ENCODE peak calls at places on chromosomes 3 and 15, in seven cellular contexts. V, E, Q, J, N, G and I are unnamed samples.

GRCh38 chr3:101281616-101282015 is 38.8 kb downstream of the IMPG2 start:
- DNase-seq in V (no peak), E (no peak), Q (no peak), J (no peak), N (no peak), G (no peak), I (no peak)

GRCh38 chr3:171039674-171040073 is 13.2 kb upstream of the SLC2A2 start:
- DNase-seq in V (no peak), E (no peak), Q (no peak), J (no peak), N (no peak), G (no peak), I (no peak)

GRCh38 chr15:41443275-41443674 is 26.4 kb downstream of the RTF1 start:
- DNase-seq in V (no peak), E (no peak), Q (no peak), J (no peak), N (no peak), G (no peak), I (no peak)

GRCh38 chr3:172065534-172065933 is 26.2 kb downstream of the FNDC3B start:
- DNase-seq in V (no peak), E (no peak), Q (no peak), J (no peak), N (peak; percentile 82), G (peak; percentile 29), I (no peak)

GRCh38 chr3:50423543-50423942 is 64.2 kb upstream of the TMEM115 start:
- DNase-seq in V (no peak), E (no peak), Q (no peak), J (no peak), N (no peak), G (no peak), I (no peak)

GRCh38 chr15:36877294-36877693 is 223.1 kb downstream of the MEIS2 start:
- DNase-seq in V (no peak), E (no peak), Q (no peak), J (no peak), N (no peak), G (no peak), I (no peak)

GRCh38 chr3:172892158-172892557 is 141.6 kb downstream of the ECT2 start:
- DNase-seq in V (no peak), E (no peak), Q (no peak), J (no peak), N (no peak), G (peak; percentile 21), I (no peak)

GRCh38 chr3:188137062-188137461 is 16.9 kb upstream of the LPP start:
- DNase-seq in V (no peak), E (no peak), Q (no peak), J (no peak), N (no peak), G (no peak), I (no peak)

GRCh38 chr15:82183121-82184031 is 79.2 kb downstream of the EFL1 start:
- DNase-seq in V (no peak), E (no peak), Q (no peak), J (no peak), N (no peak), G (peak; percentile 33), I (no peak)

GRCh38 chr3:177816667-177817208 is 619.5 kb upstream of the TBL1XR1 start:
- DNase-seq in V (no peak), E (no peak), Q (no peak), J (no peak), N (no peak), G (peak; percentile 51), I (no peak)

GRCh38 chr3:60366491-60366890 is 884.8 kb downstream of the FHIT start:
- DNase-seq in V (no peak), E (no peak), Q (no peak), J (no peak), N (no peak), G (no peak), I (no peak)

GRCh38 chr3:14262867-14263266 is 84.2 kb downstream of the LSM3 start:
- DNase-seq in V (no peak), E (no peak), Q (no peak), J (no peak), N (no peak), G (no peak), I (no peak)

GRCh38 chr3:149898771-149899170 is 71.9 kb downstream of the PFN2 start:
- DNase-seq in V (no peak), E (no peak), Q (no peak), J (no peak), N (no peak), G (peak; percentile 13), I (no peak)

GRCh38 chr3:8938021-8938420 is 25.3 kb downstream of the RAD18 start:
- DNase-seq in V (no peak), E (no peak), Q (no peak), J (no peak), N (peak; percentile 26), G (peak; percentile 18), I (no peak)

GRCh38 chr3:154931484-154931883 is 148.6 kb upstream of the MME start:
- DNase-seq in V (no peak), E (no peak), Q (no peak), J (no peak), N (no peak), G (peak; percentile 61), I (no peak)

GRCh38 chr3:34020761-34021635 is 222.6 kb downstream of the PDCD6IP start:
- DNase-seq in V (no peak), E (no peak), Q (no peak), J (no peak), N (no peak), G (no peak), I (no peak)

GRCh38 chr3:102060814-102061213 is 211.5 kb downstream of the NFKBIZ start:
- DNase-seq in V (no peak), E (no peak), Q (no peak), J (no peak), N (no peak), G (no peak), I (no peak)

GRCh38 chr3:124032351-124032880 is 40.5 kb upstream of the ROPN1 start:
- DNase-seq in V (peak; percentile 73), E (peak; percentile 58), Q (no peak), J (no peak), N (no peak), G (peak; percentile 37), I (peak; percentile 88)

GRCh38 chr15:65101418-65101890 is 13.5 kb downstream of the UBAP1L start:
- DNase-seq in V (peak; percentile 86), E (peak; percentile 58), Q (no peak), J (peak; percentile 60), N (peak; percentile 57), G (peak; percentile 79), I (peak; percentile 24)

GRCh38 chr3:15017191-15017590 is 47.9 kb downstream of the MRPS25 start:
- DNase-seq in V (no peak), E (no peak), Q (no peak), J (no peak), N (no peak), G (no peak), I (no peak)

GRCh38 chr15:81400640-81401236 is 26.7 kb upstream of the TMC3 start:
- DNase-seq in V (no peak), E (no peak), Q (no peak), J (no peak), N (peak; percentile 35), G (peak; percentile 69), I (peak; percentile 14)

GRCh38 chr15:26891448-26891881 is 24.6 kb downstream of the GABRA5 start:
- DNase-seq in V (no peak), E (peak; percentile 47), Q (no peak), J (no peak), N (peak; percentile 37), G (peak; percentile 79), I (peak; percentile 4)

GRCh38 chr3:190728574-190729246 is 133.8 kb downstream of the GMNC start:
- DNase-seq in V (no peak), E (no peak), Q (no peak), J (no peak), N (no peak), G (no peak), I (no peak)

GRCh38 chr15:80485370-80486164 is 81.4 kb downstream of the ARNT2 start:
- DNase-seq in V (no peak), E (no peak), Q (no peak), J (no peak), N (no peak), G (no peak), I (no peak)

GRCh38 chr3:118817748-118818165 is 216.9 kb downstream of the IGSF11 start:
- DNase-seq in V (no peak), E (no peak), Q (no peak), J (peak; percentile 24), N (peak; percentile 35), G (peak; percentile 57), I (peak; percentile 77)

GRCh38 chr15:94081829-94082228 is 149.5 kb upstream of the MCTP2 start:
- DNase-seq in V (no peak), E (no peak), Q (no peak), J (no peak), N (no peak), G (no peak), I (no peak)

GRCh38 chr3:170189396-170190256 is 8.1 kb upstream of the PHC3 start:
- DNase-seq in V (no peak), E (no peak), Q (no peak), J (no peak), N (no peak), G (no peak), I (no peak)

GRCh38 chr3:63278171-63278999 is at the start of gene SYNPR:
- DNase-seq in V (no peak), E (no peak), Q (no peak), J (no peak), N (no peak), G (peak; percentile 5), I (no peak)

GRCh38 chr3:88059380-88060160 is 515 bp downstream of the ZNF654 start:
- DNase-seq in V (peak; percentile 65), E (no peak), Q (no peak), J (no peak), N (peak; percentile 51), G (peak; percentile 41), I (no peak)

GRCh38 chr3:153574445-153574844 is 412.4 kb downstream of the RAP2B start:
- DNase-seq in V (no peak), E (no peak), Q (no peak), J (no peak), N (no peak), G (no peak), I (no peak)

GRCh38 chr3:120642368-120642948 is 39.6 kb downstream of the HGD start:
- DNase-seq in V (no peak), E (no peak), Q (no peak), J (no peak), N (peak; percentile 78), G (peak; percentile 21), I (no peak)

GRCh38 chr3:53592862-53593261 is 98.5 kb downstream of the CACNA1D start:
- DNase-seq in V (no peak), E (no peak), Q (no peak), J (no peak), N (no peak), G (no peak), I (no peak)

GRCh38 chr15:100330629-100331215 is 11.1 kb downstream of the ADAMTS17 start:
- DNase-seq in V (no peak), E (no peak), Q (no peak), J (no peak), N (no peak), G (no peak), I (no peak)

GRCh38 chr3:126245811-126246727 is 65.7 kb upstream of the ALDH1L1 start:
- DNase-seq in V (peak; percentile 82), E (no peak), Q (no peak), J (no peak), N (peak; percentile 17), G (peak; percentile 78), I (peak; percentile 5)

GRCh38 chr3:53155763-53156162 is 5.2 kb upstream of the PRKCD start:
- DNase-seq in V (no peak), E (no peak), Q (no peak), J (no peak), N (no peak), G (no peak), I (no peak)

GRCh38 chr15:42282344-42282743 is 9.1 kb upstream of the TMEM87A start:
- DNase-seq in V (no peak), E (no peak), Q (no peak), J (no peak), N (no peak), G (no peak), I (no peak)

GRCh38 chr3:140922634-140923033 is 19.0 kb upstream of the SLC25A36 start:
- DNase-seq in V (no peak), E (no peak), Q (no peak), J (no peak), N (peak; percentile 11), G (peak; percentile 62), I (no peak)